ENCODE peak calls at places on chromosome 11, in nine cellular contexts. H is epithelial cell of esophagus; I is fibroblast of pulmonary artery; C is NCI-H510A treated with DMSO at 0.1 percent for 48 hours; A is GM23338; J is stimulated activated naive CD4-positive, alpha-beta T cell treated with Interleukin-2 at 50 U/mL for 16 hours; S is GM23248; E is body of pancreas; Z is fibroblast of the aortic adventitia. K is an unnamed sample.

GRCh38 chr11:73242291-73243092 is 24.4 kb downstream of the P2RY2 start:
- DNase-seq in A (peak), J (peak), Z (peak), E (peak), H (peak), S (peak), I (peak), C (peak), K (peak)

GRCh38 chr11:113401718-113402117 is 14.1 kb downstream of the ANKK1 start:
- DNase-seq in E (peak), C (peak), A (no peak), Z (no peak), J (no peak), I (peak), H (peak), S (peak), K (peak)

GRCh38 chr11:104946907-104947306 is 21.5 kb downstream of the CASP4 start:
- DNase-seq in S (peak), C (peak), A (peak), Z (peak), I (peak), H (peak), E (no peak), J (no peak), K (peak)

GRCh38 chr11:9138612-9139579 is 47.5 kb upstream of the SCUBE2 start:
- DNase-seq in J (no peak), Z (peak), S (peak), I (peak), E (peak), H (peak), C (peak), A (no peak), K (peak)

GRCh38 chr11:119759324-119759723 is 30.3 kb upstream of the NECTIN1 start:
- DNase-seq in I (no peak), H (peak), J (no peak), S (peak), Z (peak), A (no peak), C (no peak), E (no peak), K (peak)

GRCh38 chr11:23932485-23932898 is 564.4 kb upstream of the LUZP2 start:
- DNase-seq in J (no peak), A (no peak), H (peak), S (peak), C (no peak), E (no peak), Z (peak), I (peak), K (peak)

GRCh38 chr11:17171342-17171741 is 36.4 kb downstream of the PIK3C2A start:
- DNase-seq in J (no peak), E (no peak), H (peak), S (peak), A (peak), C (no peak), Z (peak), I (peak), K (no peak)

GRCh38 chr11:12243511-12243910 is 133.1 kb downstream of the MICAL2 start:
- DNase-seq in J (no peak), C (peak), H (no peak), S (no peak), A (no peak), Z (no peak), E (peak), I (no peak), K (no peak)

GRCh38 chr11:1218788-1219445 is 3.9 kb upstream of the MUC5B start:
- DNase-seq in C (no peak), H (no peak), E (no peak), Z (no peak), I (no peak), J (no peak), A (no peak), S (no peak), K (no peak)

GRCh38 chr11:9688716-9689511 is 25.0 kb downstream of the SWAP70 start:
- DNase-seq in C (no peak), J (no peak), A (no peak), H (peak), I (peak), E (no peak), S (peak), Z (peak), K (peak)

GRCh38 chr11:67581469-67581868 is 2.1 kb upstream of the GSTP1 start:
- DNase-seq in J (no peak), C (peak), I (no peak), Z (no peak), S (no peak), A (peak), E (peak), H (peak), K (no peak)

GRCh38 chr11:22684082-22684481 is 17.7 kb downstream of the GAS2 start:
- DNase-seq in J (no peak), Z (no peak), E (no peak), I (no peak), H (no peak), A (no peak), S (no peak), C (no peak), K (no peak)

GRCh38 chr11:9825315-9825714 is 161.4 kb downstream of the SWAP70 start:
- DNase-seq in S (peak), Z (peak), A (no peak), C (no peak), J (no peak), H (peak), I (peak), E (no peak), K (peak)